ENCODE peak calls at places on chromosomes 13 and 19, in nine cellular contexts. Q, K, V, P, E, C, B, F and J are unnamed samples. For H3K4me1, the result is how much of the 10 kb centered on the place peaks cover.

GRCh38 chr19:5967994-5968430 is 9.9 kb downstream of the RANBP3 start:
- DNase-seq in C (peak), E (peak), V (peak), K (peak), B (peak), P (peak), Q (peak), F (peak), J (peak)

GRCh38 chr13:44759222-44759721 is 183.1 kb upstream of the TSC22D1 start:
- DNase-seq in F (no peak), Q (no peak), B (no peak), E (no peak), P (no peak), K (no peak), C (no peak), V (no peak), J (no peak)

GRCh38 chr19:29628661-29629385 is 22.7 kb downstream of the POP4 start:
- DNase-seq in P (no peak), Q (no peak), V (no peak), C (no peak), E (peak), B (no peak), F (no peak), K (no peak), J (no peak)

GRCh38 chr13:59874973-59875372 is 288.8 kb downstream of the DIAPH3 start:
- DNase-seq in P (no peak), F (no peak), B (no peak), Q (no peak), C (no peak), K (no peak), E (no peak), V (no peak), J (no peak)

GRCh38 chr13:76014618-76015315 is 378.6 kb downstream of the LMO7 start:
- DNase-seq in V (peak), P (peak), Q (no peak), B (no peak), K (no peak), F (no peak), E (no peak), C (no peak), J (no peak)

GRCh38 chr19:6739390-6739883 is at the start of gene TRIP10:
- DNase-seq in P (peak), C (peak), K (peak), Q (peak), B (peak), V (peak), E (peak), F (peak), J (peak)

GRCh38 chr13:24747248-24748151 is 16.5 kb upstream of the RNF17 start:
- DNase-seq in V (peak), K (no peak), Q (no peak), E (no peak), B (no peak), P (no peak), F (no peak), C (peak), J (no peak)

GRCh38 chr13:95858286-95859075 is 181.5 kb downstream of the DNAJC3 start:
- DNase-seq in F (no peak), Q (no peak), C (no peak), B (no peak), P (no peak), E (no peak), K (no peak), V (peak), J (no peak)

GRCh38 chr19:14383898-14384669 is 2.8 kb downstream of the ADGRE5 start:
- DNase-seq in C (no peak), V (peak), E (no peak), K (peak), B (peak), F (peak), P (no peak), Q (no peak), J (peak)

GRCh38 chr13:50991624-50992610 is 82.3 kb downstream of the RNASEH2B start:
- DNase-seq in V (no peak), F (no peak), K (no peak), E (no peak), C (peak), P (no peak), Q (no peak), B (no peak), J (no peak)

GRCh38 chr13:48712141-48712540 is 58.4 kb downstream of the CYSLTR2 start:
- DNase-seq in K (no peak), Q (no peak), E (no peak), B (no peak), F (no peak), P (no peak), V (no peak), C (no peak), J (no peak)

GRCh38 chr13:59424661-59425060 is 739.1 kb downstream of the DIAPH3 start:
- DNase-seq in E (no peak), K (no peak), B (no peak), F (no peak), Q (no peak), C (no peak), V (peak), P (no peak), J (no peak)

GRCh38 chr19:12974301-12975220 is 5.2 kb downstream of the DAND5 start:
- DNase-seq in K (peak), P (no peak), Q (no peak), B (no peak), E (peak), F (no peak), C (no peak), V (no peak), J (no peak)

GRCh38 chr13:97975851-97976550 is 22.5 kb downstream of the IPO5 start:
- DNase-seq in Q (peak), F (peak), E (peak), V (peak), C (peak), K (peak), P (peak), B (peak), J (peak)

GRCh38 chr13:28741080-28741479 is 22.3 kb upstream of the SLC46A3 start:
- DNase-seq in B (no peak), F (no peak), E (no peak), Q (no peak), P (no peak), K (no peak), C (no peak), V (no peak), J (no peak)

GRCh38 chr13:40247845-40248244 is 418.6 kb downstream of the FOXO1 start:
- DNase-seq in F (no peak), P (no peak), K (no peak), E (no peak), B (no peak), V (peak), C (no peak), Q (no peak), J (no peak)

GRCh38 chr13:56424246-56424645 is 716.5 kb upstream of the PRR20A start:
- DNase-seq in C (no peak), F (no peak), P (no peak), E (no peak), K (no peak), V (no peak), B (no peak), Q (no peak), J (no peak)

GRCh38 chr19:3807131-3807480 is 20.9 kb upstream of the MATK start:
- DNase-seq in E (no peak), F (no peak), V (no peak), P (no peak), K (no peak), Q (no peak), B (no peak), C (no peak), J (no peak)

GRCh38 chr13:33510350-33510749 is 224.8 kb upstream of the STARD13 start:
- DNase-seq in E (no peak), V (no peak), Q (no peak), K (no peak), P (no peak), B (no peak), F (no peak), C (no peak), J (no peak)

GRCh38 chr19:4372630-4373367 is 27.5 kb downstream of the SH3GL1 start:
- DNase-seq in B (no peak), F (no peak), V (no peak), E (no peak), P (no peak), C (no peak), Q (no peak), K (no peak), J (no peak)

GRCh38 chr19:41813911-41814310 is 17.5 kb downstream of the CEACAM3 start:
- DNase-seq in K (no peak), V (no peak), C (no peak), Q (no peak), B (no peak), E (no peak), F (no peak), P (no peak), J (no peak)

GRCh38 chr19:48190288-48191284 is 20.1 kb downstream of the ZSWIM9 start:
- DNase-seq in K (peak), V (peak), Q (peak), F (peak), B (peak), C (no peak), P (no peak), E (no peak), J (peak)

GRCh38 chr13:82088781-82089180 is 1747.9 kb upstream of the SPRY2 start:
- DNase-seq in P (no peak), E (no peak), Q (no peak), K (no peak), C (no peak), V (peak), F (no peak), B (no peak), J (no peak)

GRCh38 chr19:43525836-43526771 is 897 bp downstream of the ETHE1 start:
- DNase-seq in K (no peak), C (no peak), E (peak), Q (peak), V (no peak), B (no peak), F (no peak), P (no peak), J (peak)

GRCh38 chr13:98839826-98840769 is 87.6 kb upstream of the SLC15A1 start:
- DNase-seq in B (no peak), E (peak), C (peak), Q (peak), F (no peak), V (peak), P (peak), K (peak), J (peak)

GRCh38 chr13:36925603-36926002 is 5.6 kb upstream of the SMAD9 start:
- DNase-seq in K (no peak), V (no peak), E (no peak), B (no peak), C (no peak), Q (no peak), F (no peak), P (no peak), J (no peak)

GRCh38 chr19:30226464-30227070 is 145.6 kb upstream of the ZNF536 start:
- DNase-seq in Q (no peak), K (no peak), F (no peak), B (no peak), C (no peak), E (peak), P (no peak), V (no peak), J (no peak)

GRCh38 chr19:57171551-57172081 is 4.3 kb upstream of the DUXA start:
- DNase-seq in K (no peak), V (peak), C (no peak), P (peak), Q (peak), F (peak), B (peak), E (peak), J (no peak)
- H3K4me3 ChIP-seq in K (no peak), V (peak), C (no peak), P (peak), Q (no peak), F (peak), B (no peak), E (peak), J (peak)

GRCh38 chr19:18506545-18506944 is 15.3 kb downstream of the ELL start:
- DNase-seq in V (no peak), B (no peak), Q (no peak), E (no peak), P (no peak), K (no peak), F (peak), C (no peak), J (no peak)

GRCh38 chr19:18507727-18508440 is 14.0 kb downstream of the ELL start:
- DNase-seq in F (no peak), C (no peak), P (peak), Q (no peak), E (no peak), B (no peak), K (no peak), V (peak), J (no peak)

GRCh38 chr19:18508585-18508984 is 13.3 kb downstream of the ELL start:
- DNase-seq in K (no peak), V (no peak), F (no peak), P (no peak), B (no peak), C (no peak), E (no peak), Q (no peak), J (no peak)

GRCh38 chr19:18506101-18506534 is 15.8 kb downstream of the ELL start:
- DNase-seq in C (no peak), Q (no peak), E (no peak), F (no peak), V (no peak), B (no peak), P (no peak), K (no peak), J (no peak)

GRCh38 chr19:18507021-18507726 is 14.7 kb downstream of the ELL start:
- DNase-seq in B (no peak), V (no peak), E (peak), C (no peak), F (peak), P (peak), Q (no peak), K (no peak), J (no peak)
- H3K4me1 ChIP-seq in B (under half), V (under half), E (half or more), C (under half), F (half or more), P (half or more), Q (half or more), K (under half), J (half or more)

GRCh38 chr13:32031025-32031814 is at the start of gene FRY:
- DNase-seq in V (peak), C (peak), P (peak), Q (peak), K (no peak), F (peak), E (peak), B (no peak), J (peak)

GRCh38 chr13:32033744-32034143 is 2.2 kb downstream of the FRY start:
- DNase-seq in Q (no peak), P (no peak), K (no peak), E (no peak), F (no peak), B (no peak), C (no peak), V (no peak), J (no peak)

GRCh38 chr13:32029684-32030083 is 1.9 kb upstream of the FRY start:
- DNase-seq in F (no peak), P (no peak), C (no peak), E (no peak), Q (no peak), K (no peak), V (no peak), B (no peak), J (no peak)

GRCh38 chr13:32032780-32033179 is 1.2 kb downstream of the FRY start:
- DNase-seq in P (no peak), K (no peak), V (no peak), F (no peak), E (no peak), Q (no peak), C (no peak), B (no peak), J (no peak)

GRCh38 chr13:32031815-32032345 is 306 bp downstream of the FRY start:
- DNase-seq in F (no peak), P (no peak), B (no peak), Q (no peak), C (no peak), V (peak), E (peak), K (no peak), J (no peak)
- H3K27ac ChIP-seq in F (peak), P (peak), B (no peak), Q (peak), C (peak), V (no peak), E (peak), K (no peak), J (peak)

GRCh38 chr19:11538232-11539036 is at the start of gene CNN1:
- DNase-seq in F (no peak), E (no peak), V (peak), B (no peak), C (no peak), P (peak), K (peak), Q (peak), J (no peak)
- H3K4me3 ChIP-seq in F (no peak), E (no peak), V (no peak), B (no peak), C (no peak), P (peak), K (peak), Q (no peak), J (no peak)

DNA sequence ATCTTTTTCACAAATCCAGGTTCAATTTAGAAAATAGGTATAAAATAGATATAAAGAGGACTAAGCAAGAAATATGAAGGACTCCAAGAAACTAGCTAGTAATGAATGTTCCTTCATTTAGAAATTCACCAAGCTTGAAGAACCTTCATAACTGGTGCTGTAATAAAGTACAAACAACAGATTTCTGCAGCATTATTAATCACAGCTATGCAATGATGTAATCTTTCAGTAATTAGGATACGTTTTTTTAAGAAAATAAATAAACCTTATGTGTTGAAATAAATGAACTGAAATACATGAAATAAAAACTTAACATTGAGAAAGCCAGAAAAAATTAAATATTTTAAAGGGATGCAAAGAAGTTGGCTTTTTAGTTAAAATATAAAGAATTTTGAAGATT is 236.1 kb downstream of the RGCC start:
- DNase-seq in F (no peak), K (no peak), E (no peak), B (no peak), C (no peak), P (no peak), Q (no peak), V (no peak), J (no peak)
- H3K4me1 ChIP-seq in F (under half), K (under half), E (under half), B (under half), C (under half), P (under half), Q (under half), V (under half), J (under half)

GRCh38 chr13:30863231-30863630 is 42.8 kb upstream of the MEDAG start:
- DNase-seq in B (no peak), V (no peak), F (no peak), C (no peak), K (no peak), P (no peak), Q (no peak), E (no peak), J (no peak)

GRCh38 chr13:30863796-30864195 is 42.3 kb upstream of the MEDAG start:
- DNase-seq in K (no peak), E (no peak), B (no peak), F (no peak), P (no peak), V (no peak), C (no peak), Q (no peak), J (no peak)

GRCh38 chr13:30865131-30866009 is 40.7 kb upstream of the MEDAG start:
- DNase-seq in B (no peak), P (peak), K (peak), V (peak), Q (peak), E (peak), C (peak), F (no peak), J (peak)

GRCh38 chr13:30862707-30863106 is 43.4 kb upstream of the MEDAG start:
- DNase-seq in F (no peak), K (no peak), C (no peak), V (no peak), P (no peak), Q (peak), B (no peak), E (no peak), J (no peak)

DNA sequence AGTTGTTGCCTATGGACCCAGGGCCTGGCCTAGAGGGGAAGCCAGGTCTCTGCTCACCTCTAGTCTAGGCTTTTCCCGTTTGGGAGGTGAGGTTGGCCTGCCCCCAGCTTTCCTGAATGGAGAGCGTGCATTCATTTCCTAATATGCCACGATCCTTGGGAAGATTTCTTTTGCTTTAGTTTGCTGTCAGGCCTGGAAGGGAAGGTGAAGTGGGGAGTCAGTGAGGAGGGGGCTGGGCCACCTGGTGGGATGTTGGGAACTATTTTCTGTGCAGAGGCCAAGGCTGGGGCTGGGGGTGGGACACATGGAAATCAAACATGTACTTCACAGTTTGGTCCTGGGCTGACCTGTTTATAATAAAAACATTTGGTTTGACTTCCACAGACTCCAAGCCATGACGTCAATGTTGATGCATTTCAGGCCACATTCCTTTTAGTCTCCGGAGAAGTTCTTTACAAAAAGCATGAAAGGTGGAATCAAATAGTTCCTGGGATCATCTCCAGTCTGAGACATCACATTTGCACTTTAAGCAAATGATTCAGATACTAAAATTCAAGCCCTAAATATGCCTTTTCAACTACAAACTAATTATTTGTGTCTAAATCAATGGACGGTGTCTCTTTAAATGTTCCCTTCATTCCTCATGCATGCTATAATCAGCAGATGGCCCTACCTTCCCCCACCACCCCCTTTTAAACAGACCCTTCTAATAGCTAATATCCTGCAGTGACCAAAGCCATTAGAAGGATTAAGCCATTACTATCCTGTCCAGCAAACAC is 41.5 kb upstream of the MEDAG start:
- DNase-seq in F (no peak), E (peak), V (peak), K (no peak), P (no peak), Q (no peak), B (no peak), C (no peak), J (no peak)
- H3K27ac ChIP-seq in F (no peak), E (peak), V (peak), K (no peak), P (no peak), Q (peak), B (no peak), C (no peak), J (no peak)